ENCODE peak calls at places on chromosomes 3 and 15, in six cellular contexts. S is NCI-H524 treated with DMSO at 0.1 percent for 48 hours; L is stimulated activated CD4-positive, alpha-beta T cell treated with anti-CD3 and anti-CD28 coated beads, Interleukin-2, amount 100 ng/mL, for 48 hours; F is astrocyte of the cerebellum; B is GM23248; T is RPMI8226. O is an unnamed sample.

GRCh38 chr3:44939581-44940036 is 36.4 kb downstream of the ZDHHC3 start:
- DNase-seq in S (no peak), L (no peak), F (no peak), B (no peak), T (no peak), O (no peak)

GRCh38 chr3:134376786-134377431 is 2.7 kb upstream of the AMOTL2 start:
- DNase-seq in S (no peak), L (no peak), F (no peak), B (no peak), T (no peak), O (no peak)

GRCh38 chr3:157695586-157695985 is 192.4 kb upstream of the VEPH1 start:
- DNase-seq in S (no peak), L (no peak), F (no peak), B (peak; percentile 9), T (no peak), O (no peak)

GRCh38 chr3:29764603-29765254 is 483.9 kb downstream of the RBMS3 start:
- DNase-seq in S (peak; percentile 64), L (no peak), F (peak; percentile 89), B (peak; percentile 87), T (peak; percentile 59), O (no peak)

GRCh38 chr3:115626711-115627110 is 3.4 kb downstream of the GAP43 start:
- DNase-seq in S (no peak), L (no peak), F (no peak), B (no peak), T (no peak), O (no peak)

GRCh38 chr3:151219056-151219455 is 16.0 kb upstream of the GPR171 start:
- DNase-seq in S (no peak), L (no peak), F (no peak), B (peak; percentile 91), T (no peak), O (no peak)

GRCh38 chr3:56988874-56989433 is 71.5 kb upstream of the SPATA12 start:
- DNase-seq in S (peak; percentile 93), L (peak; percentile 79), F (peak; percentile 79), B (peak; percentile 84), T (peak; percentile 77), O (peak; percentile 79)

GRCh38 chr3:134600685-134601502 is 49.9 kb downstream of the KY start:
- DNase-seq in S (peak; percentile 14), L (peak; percentile 71), F (peak; percentile 42), B (peak; percentile 87), T (peak; percentile 76), O (peak; percentile 94)

GRCh38 chr15:29668120-29668602 is 154.1 kb downstream of the TJP1 start:
- DNase-seq in S (peak; percentile 81), L (peak; percentile 26), F (peak; percentile 66), B (peak; percentile 90), T (peak; percentile 68), O (peak; percentile 87)

GRCh38 chr3:187943677-187944390 is 198.6 kb upstream of the BCL6 start:
- DNase-seq in S (no peak), L (no peak), F (no peak), B (peak; percentile 40), T (no peak), O (no peak)

GRCh38 chr15:66040211-66040892 is 171.1 kb downstream of the RAB11A start:
- DNase-seq in S (no peak), L (no peak), F (no peak), B (peak; percentile 46), T (no peak), O (no peak)

GRCh38 chr15:57118013-57118799 is 199.8 kb downstream of the TCF12 start:
- DNase-seq in S (no peak), L (no peak), F (no peak), B (peak; percentile 51), T (no peak), O (no peak)

GRCh38 chr3:141378556-141378955 is 10.3 kb downstream of the ZBTB38 start:
- DNase-seq in S (no peak), L (no peak), F (no peak), B (no peak), T (no peak), O (no peak)

GRCh38 chr3:196472286-196472685 is 31.3 kb downstream of the RNF168 start:
- DNase-seq in S (no peak), L (no peak), F (no peak), B (no peak), T (no peak), O (no peak)

GRCh38 chr15:48176957-48177356 is 1.1 kb downstream of the MYEF2 start:
- DNase-seq in S (no peak), L (no peak), F (no peak), B (no peak), T (no peak), O (no peak)

GRCh38 chr15:84929795-84930371 is 45.4 kb downstream of the SLC28A1 start:
- DNase-seq in S (no peak), L (no peak), F (peak; percentile 38), B (peak; percentile 69), T (peak; percentile 96), O (no peak)

GRCh38 chr3:171770689-171771620 is 39.3 kb downstream of the PLD1 start:
- DNase-seq in S (peak; percentile 60), L (no peak), F (peak; percentile 67), B (peak; percentile 94), T (peak; percentile 29), O (peak; percentile 84)

GRCh38 chr15:68114356-68114755 is 60.2 kb downstream of the PIAS1 start:
- DNase-seq in S (no peak), L (no peak), F (no peak), B (peak; percentile 68), T (peak; percentile 53), O (no peak)

GRCh38 chr15:99507732-99508571 is 57.8 kb upstream of the MEF2A start:
- DNase-seq in S (no peak), L (no peak), F (no peak), B (peak; percentile 63), T (peak; percentile 82), O (no peak)

GRCh38 chr15:56028430-56028829 is 35.0 kb upstream of the NEDD4 start:
- DNase-seq in S (no peak), L (no peak), F (no peak), B (no peak), T (no peak), O (no peak)

GRCh38 chr15:62067448-62068044 is 769 bp downstream of the C2CD4A start:
- DNase-seq in S (no peak), L (peak; percentile 25), F (no peak), B (peak; percentile 49), T (peak; percentile 71), O (no peak)

GRCh38 chr3:191397771-191398170 is 63.2 kb upstream of the PYDC2 start:
- DNase-seq in S (no peak), L (no peak), F (no peak), B (no peak), T (no peak), O (no peak)

GRCh38 chr15:67458449-67458848 is 62.5 kb upstream of the C15orf61 start:
- DNase-seq in S (no peak), L (no peak), F (no peak), B (peak; percentile 9), T (no peak), O (no peak)

GRCh38 chr3:32686713-32687112 is 1.7 kb downstream of the CNOT10 start:
- DNase-seq in S (no peak), L (no peak), F (no peak), B (peak; percentile 10), T (no peak), O (no peak)

GRCh38 chr3:81910244-81910852 is 148.9 kb upstream of the GBE1 start:
- DNase-seq in S (no peak), L (no peak), F (peak; percentile 3), B (peak; percentile 65), T (peak; percentile 68), O (peak; percentile 27)

GRCh38 chr3:139577899-139578298 is 38.4 kb upstream of the RBP1 start:
- DNase-seq in S (no peak), L (no peak), F (no peak), B (no peak), T (no peak), O (peak; percentile 57)

GRCh38 chr15:37109151-37109912 is 9.0 kb upstream of the MEIS2 start:
- DNase-seq in S (no peak), L (no peak), F (no peak), B (no peak), T (no peak), O (no peak)

GRCh38 chr3:88188436-88188835 is 38.7 kb downstream of the C3orf38 start:
- DNase-seq in S (no peak), L (no peak), F (no peak), B (no peak), T (no peak), O (no peak)

GRCh38 chr3:188950832-188951489 is 220.8 kb upstream of the TPRG1 start:
- DNase-seq in S (no peak), L (peak; percentile 31), F (peak; percentile 93), B (peak; percentile 98), T (no peak), O (no peak)

GRCh38 chr3:149970716-149971402 is at the start of gene PFN2:
- DNase-seq in S (peak; percentile 63), L (peak; percentile 30), F (peak; percentile 46), B (peak; percentile 83), T (peak; percentile 71), O (peak; percentile 78)

GRCh38 chr3:81289676-81290075 is 471.8 kb downstream of the GBE1 start:
- DNase-seq in S (no peak), L (no peak), F (peak; percentile 9), B (no peak), T (no peak), O (no peak)

GRCh38 chr3:193831495-193832455 is 238.8 kb downstream of the OPA1 start:
- DNase-seq in S (no peak), L (no peak), F (peak; percentile 18), B (no peak), T (peak; percentile 90), O (peak; percentile 67)

GRCh38 chr3:58487140-58487886 is 4.6 kb upstream of the KCTD6 start:
- DNase-seq in S (no peak), L (no peak), F (no peak), B (peak; percentile 92), T (no peak), O (no peak)

GRCh38 chr3:129486057-129487035 is 42.1 kb upstream of the RHO start:
- DNase-seq in S (no peak), L (no peak), F (peak; percentile 72), B (peak; percentile 83), T (no peak), O (peak; percentile 56)

GRCh38 chr3:43378066-43378935 is 92.0 kb downstream of the SNRK start:
- DNase-seq in S (peak; percentile 2), L (peak; percentile 48), F (no peak), B (peak; percentile 43), T (peak; percentile 66), O (peak; percentile 66)

GRCh38 chr15:42349178-42349577 is 10.1 kb upstream of the CAPN3 start:
- DNase-seq in S (no peak), L (no peak), F (no peak), B (peak; percentile 69), T (no peak), O (no peak)